ENCODE peak calls at places on chromosomes 7 and 10, in eight cellular contexts. One of them, this sample, is unnamed. For H3K4me1 and H3K9me3, the result is how much of the 10 kb centered on the place peaks cover.

GRCh38 chr10:11933837-11934236 is 108.8 kb downstream of the UPF2 start:
- DNase-seq in testis: no peak
- DNase-seq in breast epithelium: no peak
- DNase-seq in HCT116: no peak
- DNase-seq in tibial nerve: no peak
- DNase-seq in body of pancreas: no peak
- DNase-seq in ovary: no peak
- DNase-seq in vagina: no peak
- DNase-seq in this sample: no peak

GRCh38 chr10:11896549-11897200 is 73.5 kb downstream of the PROSER2 start:
- DNase-seq in tibial nerve: no peak
- DNase-seq in ovary: no peak
- DNase-seq in HCT116: no peak
- DNase-seq in breast epithelium: no peak
- DNase-seq in vagina: no peak
- DNase-seq in body of pancreas: no peak
- DNase-seq in testis: no peak
- DNase-seq in this sample: no peak

GRCh38 chr10:92240289-92241157 is 50.4 kb downstream of the CPEB3 start:
- DNase-seq in ovary: peak
- DNase-seq in body of pancreas: peak
- DNase-seq in tibial nerve: peak
- DNase-seq in vagina: no peak
- DNase-seq in testis: peak
- DNase-seq in HCT116: no peak
- DNase-seq in breast epithelium: peak
- DNase-seq in this sample: peak

GRCh38 chr7:45236666-45237065 is 79.1 kb downstream of the RAMP3 start:
- DNase-seq in body of pancreas: no peak
- DNase-seq in tibial nerve: no peak
- DNase-seq in ovary: no peak
- DNase-seq in HCT116: no peak
- DNase-seq in breast epithelium: no peak
- DNase-seq in testis: no peak
- DNase-seq in vagina: no peak
- DNase-seq in this sample: no peak

GRCh38 chr7:96182424-96183158 is 139.3 kb downstream of the SLC25A13 start:
- DNase-seq in tibial nerve: no peak
- DNase-seq in breast epithelium: no peak
- DNase-seq in HCT116: no peak
- DNase-seq in testis: no peak
- DNase-seq in body of pancreas: no peak
- DNase-seq in ovary: no peak
- DNase-seq in vagina: no peak
- DNase-seq in this sample: no peak

GRCh38 chr7:137836113-137836509 is 10.7 kb downstream of the DGKI start:
- DNase-seq in vagina: no peak
- DNase-seq in body of pancreas: no peak
- DNase-seq in tibial nerve: no peak
- DNase-seq in breast epithelium: no peak
- DNase-seq in HCT116: no peak
- DNase-seq in testis: no peak
- DNase-seq in ovary: no peak
- DNase-seq in this sample: no peak

GRCh38 chr7:20454202-20454601 is 123.5 kb downstream of the ITGB8 start:
- DNase-seq in breast epithelium: no peak
- DNase-seq in tibial nerve: no peak
- DNase-seq in HCT116: no peak
- DNase-seq in body of pancreas: no peak
- DNase-seq in testis: no peak
- DNase-seq in ovary: no peak
- DNase-seq in vagina: no peak
- DNase-seq in this sample: no peak

GRCh38 chr10:32189400-32190084 is 133.3 kb upstream of the KIF5B start:
- DNase-seq in vagina: no peak
- DNase-seq in HCT116: peak
- DNase-seq in body of pancreas: peak
- DNase-seq in breast epithelium: no peak
- DNase-seq in tibial nerve: no peak
- DNase-seq in testis: no peak
- DNase-seq in ovary: no peak
- DNase-seq in this sample: no peak

GRCh38 chr7:151764056-151764920 is 112.6 kb downstream of the PRKAG2 start:
- DNase-seq in testis: no peak
- DNase-seq in ovary: no peak
- DNase-seq in HCT116: no peak
- DNase-seq in breast epithelium: no peak
- DNase-seq in body of pancreas: no peak
- DNase-seq in vagina: no peak
- DNase-seq in tibial nerve: no peak
- DNase-seq in this sample: no peak

GRCh38 chr10:34254596-34254995 is 560.5 kb downstream of the PARD3 start:
- DNase-seq in body of pancreas: peak
- DNase-seq in vagina: no peak
- DNase-seq in breast epithelium: no peak
- DNase-seq in ovary: no peak
- DNase-seq in tibial nerve: no peak
- DNase-seq in testis: no peak
- DNase-seq in HCT116: peak
- DNase-seq in this sample: no peak

GRCh38 chr7:117012284-117013174 is 59.2 kb downstream of the ST7 start:
- DNase-seq in body of pancreas: no peak
- DNase-seq in ovary: no peak
- DNase-seq in tibial nerve: no peak
- DNase-seq in vagina: no peak
- DNase-seq in testis: no peak
- DNase-seq in HCT116: peak
- DNase-seq in breast epithelium: no peak
- DNase-seq in this sample: no peak

GRCh38 chr7:150998341-150998740 is 7.5 kb downstream of the NOS3 start:
- DNase-seq in testis: no peak
- DNase-seq in body of pancreas: no peak
- DNase-seq in tibial nerve: no peak
- DNase-seq in HCT116: no peak
- DNase-seq in vagina: no peak
- DNase-seq in breast epithelium: no peak
- DNase-seq in ovary: no peak
- DNase-seq in this sample: no peak

GRCh38 chr10:21715531-21716195 is 181.6 kb downstream of the MLLT10 start:
- DNase-seq in tibial nerve: no peak
- DNase-seq in ovary: no peak
- DNase-seq in vagina: no peak
- DNase-seq in body of pancreas: no peak
- DNase-seq in HCT116: peak
- DNase-seq in testis: no peak
- DNase-seq in breast epithelium: no peak
- DNase-seq in this sample: no peak

GRCh38 chr10:76106611-76107010 is 675.2 kb downstream of the LRMDA start:
- DNase-seq in breast epithelium: no peak
- DNase-seq in ovary: no peak
- DNase-seq in body of pancreas: no peak
- DNase-seq in HCT116: no peak
- DNase-seq in tibial nerve: no peak
- DNase-seq in vagina: no peak
- DNase-seq in testis: no peak
- DNase-seq in this sample: no peak

GRCh38 chr7:101996131-101996691 is 178.8 kb downstream of the CUX1 start:
- DNase-seq in HCT116: no peak
- DNase-seq in testis: no peak
- DNase-seq in vagina: no peak
- DNase-seq in breast epithelium: no peak
- DNase-seq in tibial nerve: no peak
- DNase-seq in body of pancreas: no peak
- DNase-seq in ovary: no peak
- DNase-seq in this sample: no peak
- H3K4me1 ChIP-seq in HCT116: under half
- H3K4me1 ChIP-seq in testis: under half
- H3K4me1 ChIP-seq in vagina: under half
- H3K4me1 ChIP-seq in breast epithelium: under half
- H3K4me1 ChIP-seq in tibial nerve: under half
- H3K4me1 ChIP-seq in body of pancreas: under half
- H3K4me1 ChIP-seq in ovary: under half
- H3K4me1 ChIP-seq in this sample: under half

GRCh38 chr7:155953781-155954549 is 141.7 kb upstream of the SHH start:
- DNase-seq in ovary: no peak
- DNase-seq in body of pancreas: peak
- DNase-seq in HCT116: no peak
- DNase-seq in tibial nerve: no peak
- DNase-seq in testis: no peak
- DNase-seq in vagina: no peak
- DNase-seq in breast epithelium: no peak
- DNase-seq in this sample: peak

GRCh38 chr7:155955367-155955635 is 143.0 kb upstream of the SHH start:
- DNase-seq in HCT116: no peak
- DNase-seq in breast epithelium: no peak
- DNase-seq in vagina: no peak
- DNase-seq in tibial nerve: no peak
- DNase-seq in testis: no peak
- DNase-seq in ovary: no peak
- DNase-seq in body of pancreas: no peak
- DNase-seq in this sample: no peak

GRCh38 chr7:155951554-155952158 is 139.4 kb upstream of the SHH start:
- DNase-seq in tibial nerve: no peak
- DNase-seq in body of pancreas: peak
- DNase-seq in vagina: no peak
- DNase-seq in breast epithelium: peak
- DNase-seq in ovary: no peak
- DNase-seq in HCT116: peak
- DNase-seq in testis: no peak
- DNase-seq in this sample: no peak

GRCh38 chr7:155954550-155955366 is 142.5 kb upstream of the SHH start:
- DNase-seq in breast epithelium: no peak
- DNase-seq in tibial nerve: no peak
- DNase-seq in testis: no peak
- DNase-seq in body of pancreas: no peak
- DNase-seq in vagina: no peak
- DNase-seq in ovary: no peak
- DNase-seq in HCT116: no peak
- DNase-seq in this sample: no peak

DNA sequence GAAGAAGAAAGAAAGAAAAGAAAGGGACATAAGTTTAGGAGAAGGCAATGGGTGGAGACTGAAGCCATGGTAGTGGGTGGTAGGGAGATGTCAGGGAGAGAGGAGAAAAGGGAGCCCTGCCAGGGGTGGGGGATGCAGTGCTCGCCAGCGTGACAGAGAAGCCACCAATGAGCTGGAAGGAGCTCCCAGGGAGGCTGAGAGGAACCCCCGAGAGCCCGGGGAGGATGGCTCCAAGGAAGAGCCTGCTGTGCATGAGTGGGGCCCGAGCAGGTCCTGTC is 141.2 kb upstream of the SHH start:
- DNase-seq in ovary: no peak
- DNase-seq in HCT116: no peak
- DNase-seq in vagina: no peak
- DNase-seq in tibial nerve: no peak
- DNase-seq in body of pancreas: no peak
- DNase-seq in breast epithelium: no peak
- DNase-seq in testis: no peak
- DNase-seq in this sample: no peak
- H3K9me3 ChIP-seq in ovary: under half
- H3K9me3 ChIP-seq in HCT116: under half
- H3K9me3 ChIP-seq in vagina: under half
- H3K9me3 ChIP-seq in tibial nerve: under half
- H3K9me3 ChIP-seq in body of pancreas: under half
- H3K9me3 ChIP-seq in breast epithelium: under half
- H3K9me3 ChIP-seq in testis: under half
- H3K9me3 ChIP-seq in this sample: under half

GRCh38 chr10:86668297-86669165 is at the start of gene LDB3:
- DNase-seq in vagina: no peak
- DNase-seq in breast epithelium: no peak
- DNase-seq in body of pancreas: no peak
- DNase-seq in ovary: no peak
- DNase-seq in HCT116: no peak
- DNase-seq in testis: no peak
- DNase-seq in tibial nerve: no peak
- DNase-seq in this sample: peak
- TF ChIP-seq POLR2A in vagina: no peak
- TF ChIP-seq POLR2A in breast epithelium: no peak
- TF ChIP-seq POLR2A in body of pancreas: no peak
- TF ChIP-seq POLR2A in ovary: no peak
- TF ChIP-seq POLR2A in HCT116: no peak
- TF ChIP-seq POLR2A in testis: no peak
- TF ChIP-seq POLR2A in tibial nerve: no peak
- TF ChIP-seq POLR2A in this sample: no peak

GRCh38 chr7:83469076-83469475 is 179.9 kb downstream of the SEMA3E start:
- DNase-seq in body of pancreas: no peak
- DNase-seq in ovary: no peak
- DNase-seq in HCT116: no peak
- DNase-seq in testis: no peak
- DNase-seq in tibial nerve: no peak
- DNase-seq in vagina: no peak
- DNase-seq in breast epithelium: no peak
- DNase-seq in this sample: no peak
- H3K4me1 ChIP-seq in body of pancreas: under half
- H3K4me1 ChIP-seq in ovary: under half
- H3K4me1 ChIP-seq in HCT116: under half
- H3K4me1 ChIP-seq in testis: under half
- H3K4me1 ChIP-seq in tibial nerve: under half
- H3K4me1 ChIP-seq in vagina: under half
- H3K4me1 ChIP-seq in breast epithelium: under half
- H3K4me1 ChIP-seq in this sample: under half